ENCODE peak calls at places on chromosome 5, in ten cellular contexts. One of them, this sample, is unnamed.

GRCh38 chr5:176676361-176676824 is 29.1 kb downstream of the TSPAN17 start:
- DNase-seq in Peyer's patch: no peak
- DNase-seq in stimulated activated CD4-positive, alpha-beta T cell treated with anti-CD3 and anti-CD28 coated beads, Interleukin-2, amount 100 ng/mL, for 48 hours: no peak
- DNase-seq in EL: peak; percentile 69
- DNase-seq in GM12865: peak; percentile 84
- DNase-seq in lung: no peak
- DNase-seq in RWPE1: no peak
- DNase-seq in activated B cell treated with CpG ODN at 0.5 μM for 24 hours: no peak
- DNase-seq in effector CD4-positive, alpha-beta T cell: no peak
- DNase-seq in hypothalamus: no peak
- DNase-seq in this sample: peak; percentile 16

GRCh38 chr5:66788556-66788955 is 192.4 kb downstream of the MAST4 start:
- DNase-seq in Peyer's patch: no peak
- DNase-seq in stimulated activated CD4-positive, alpha-beta T cell treated with anti-CD3 and anti-CD28 coated beads, Interleukin-2, amount 100 ng/mL, for 48 hours: no peak
- DNase-seq in EL: no peak
- DNase-seq in GM12865: no peak
- DNase-seq in lung: no peak
- DNase-seq in RWPE1: no peak
- DNase-seq in activated B cell treated with CpG ODN at 0.5 μM for 24 hours: no peak
- DNase-seq in effector CD4-positive, alpha-beta T cell: no peak
- DNase-seq in hypothalamus: no peak
- DNase-seq in this sample: no peak

GRCh38 chr5:82167372-82167771 is 110.8 kb downstream of the RPS23 start:
- DNase-seq in Peyer's patch: no peak
- DNase-seq in stimulated activated CD4-positive, alpha-beta T cell treated with anti-CD3 and anti-CD28 coated beads, Interleukin-2, amount 100 ng/mL, for 48 hours: no peak
- DNase-seq in EL: no peak
- DNase-seq in GM12865: no peak
- DNase-seq in lung: no peak
- DNase-seq in RWPE1: no peak
- DNase-seq in activated B cell treated with CpG ODN at 0.5 μM for 24 hours: no peak
- DNase-seq in effector CD4-positive, alpha-beta T cell: no peak
- DNase-seq in hypothalamus: no peak
- DNase-seq in this sample: no peak

GRCh38 chr5:172444110-172444510 is 10.2 kb downstream of the SH3PXD2B start:
- DNase-seq in Peyer's patch: peak; percentile 29
- DNase-seq in stimulated activated CD4-positive, alpha-beta T cell treated with anti-CD3 and anti-CD28 coated beads, Interleukin-2, amount 100 ng/mL, for 48 hours: no peak
- DNase-seq in EL: no peak
- DNase-seq in GM12865: no peak
- DNase-seq in lung: no peak
- DNase-seq in RWPE1: no peak
- DNase-seq in activated B cell treated with CpG ODN at 0.5 μM for 24 hours: no peak
- DNase-seq in effector CD4-positive, alpha-beta T cell: no peak
- DNase-seq in hypothalamus: no peak
- DNase-seq in this sample: peak; percentile 54

GRCh38 chr5:117262607-117263131 is 688.0 kb upstream of the SEMA6A start:
- DNase-seq in Peyer's patch: no peak
- DNase-seq in stimulated activated CD4-positive, alpha-beta T cell treated with anti-CD3 and anti-CD28 coated beads, Interleukin-2, amount 100 ng/mL, for 48 hours: no peak
- DNase-seq in EL: no peak
- DNase-seq in GM12865: no peak
- DNase-seq in lung: no peak
- DNase-seq in RWPE1: no peak
- DNase-seq in activated B cell treated with CpG ODN at 0.5 μM for 24 hours: no peak
- DNase-seq in effector CD4-positive, alpha-beta T cell: no peak
- DNase-seq in hypothalamus: no peak
- DNase-seq in this sample: no peak

GRCh38 chr5:96936431-96937221 is 746 bp downstream of the LNPEP start:
- DNase-seq in Peyer's patch: peak; percentile 83
- DNase-seq in stimulated activated CD4-positive, alpha-beta T cell treated with anti-CD3 and anti-CD28 coated beads, Interleukin-2, amount 100 ng/mL, for 48 hours: peak; percentile 30
- DNase-seq in EL: peak; percentile 37
- DNase-seq in GM12865: peak; percentile 84
- DNase-seq in lung: no peak
- DNase-seq in RWPE1: peak; percentile 45
- DNase-seq in activated B cell treated with CpG ODN at 0.5 μM for 24 hours: peak; percentile 41
- DNase-seq in effector CD4-positive, alpha-beta T cell: peak; percentile 45
- DNase-seq in hypothalamus: peak; percentile 53
- DNase-seq in this sample: peak; percentile 42

GRCh38 chr5:168947212-168947868 is 353.6 kb downstream of the SLIT3 start:
- DNase-seq in Peyer's patch: peak; percentile 50
- DNase-seq in stimulated activated CD4-positive, alpha-beta T cell treated with anti-CD3 and anti-CD28 coated beads, Interleukin-2, amount 100 ng/mL, for 48 hours: peak; percentile 40
- DNase-seq in EL: peak; percentile 45
- DNase-seq in GM12865: peak; percentile 59
- DNase-seq in lung: no peak
- DNase-seq in RWPE1: peak; percentile 39
- DNase-seq in activated B cell treated with CpG ODN at 0.5 μM for 24 hours: no peak
- DNase-seq in effector CD4-positive, alpha-beta T cell: peak; percentile 3
- DNase-seq in hypothalamus: no peak
- DNase-seq in this sample: peak; percentile 56

GRCh38 chr5:32767948-32768427 is 56.9 kb downstream of the NPR3 start:
- DNase-seq in Peyer's patch: no peak
- DNase-seq in stimulated activated CD4-positive, alpha-beta T cell treated with anti-CD3 and anti-CD28 coated beads, Interleukin-2, amount 100 ng/mL, for 48 hours: no peak
- DNase-seq in EL: peak; percentile 98
- DNase-seq in GM12865: no peak
- DNase-seq in lung: no peak
- DNase-seq in RWPE1: peak; percentile 92
- DNase-seq in activated B cell treated with CpG ODN at 0.5 μM for 24 hours: no peak
- DNase-seq in effector CD4-positive, alpha-beta T cell: no peak
- DNase-seq in hypothalamus: no peak
- DNase-seq in this sample: peak; percentile 92

GRCh38 chr5:10913846-10914245 is 152.8 kb upstream of the DAP start:
- DNase-seq in Peyer's patch: no peak
- DNase-seq in stimulated activated CD4-positive, alpha-beta T cell treated with anti-CD3 and anti-CD28 coated beads, Interleukin-2, amount 100 ng/mL, for 48 hours: no peak
- DNase-seq in EL: peak; percentile 96
- DNase-seq in GM12865: peak; percentile 15
- DNase-seq in lung: no peak
- DNase-seq in RWPE1: peak; percentile 54
- DNase-seq in activated B cell treated with CpG ODN at 0.5 μM for 24 hours: no peak
- DNase-seq in effector CD4-positive, alpha-beta T cell: no peak
- DNase-seq in hypothalamus: no peak
- DNase-seq in this sample: peak; percentile 55

GRCh38 chr5:66674802-66675201 is 78.6 kb downstream of the MAST4 start:
- DNase-seq in Peyer's patch: no peak
- DNase-seq in stimulated activated CD4-positive, alpha-beta T cell treated with anti-CD3 and anti-CD28 coated beads, Interleukin-2, amount 100 ng/mL, for 48 hours: no peak
- DNase-seq in EL: no peak
- DNase-seq in GM12865: no peak
- DNase-seq in lung: no peak
- DNase-seq in RWPE1: no peak
- DNase-seq in activated B cell treated with CpG ODN at 0.5 μM for 24 hours: no peak
- DNase-seq in effector CD4-positive, alpha-beta T cell: no peak
- DNase-seq in hypothalamus: no peak
- DNase-seq in this sample: no peak

GRCh38 chr5:176529116-176529823 is 7.9 kb downstream of the RNF44 start:
- DNase-seq in Peyer's patch: no peak
- DNase-seq in stimulated activated CD4-positive, alpha-beta T cell treated with anti-CD3 and anti-CD28 coated beads, Interleukin-2, amount 100 ng/mL, for 48 hours: no peak
- DNase-seq in EL: no peak
- DNase-seq in GM12865: no peak
- DNase-seq in lung: no peak
- DNase-seq in RWPE1: no peak
- DNase-seq in activated B cell treated with CpG ODN at 0.5 μM for 24 hours: no peak
- DNase-seq in effector CD4-positive, alpha-beta T cell: no peak
- DNase-seq in hypothalamus: no peak
- DNase-seq in this sample: no peak

GRCh38 chr5:55982957-55983381 is 11.8 kb downstream of the IL6ST start:
- DNase-seq in Peyer's patch: no peak
- DNase-seq in stimulated activated CD4-positive, alpha-beta T cell treated with anti-CD3 and anti-CD28 coated beads, Interleukin-2, amount 100 ng/mL, for 48 hours: no peak
- DNase-seq in EL: no peak
- DNase-seq in GM12865: no peak
- DNase-seq in lung: no peak
- DNase-seq in RWPE1: no peak
- DNase-seq in activated B cell treated with CpG ODN at 0.5 μM for 24 hours: no peak
- DNase-seq in effector CD4-positive, alpha-beta T cell: no peak
- DNase-seq in hypothalamus: no peak
- DNase-seq in this sample: peak; percentile 35

GRCh38 chr5:40681351-40682311 is 1.9 kb downstream of the PTGER4 start:
- DNase-seq in Peyer's patch: peak; percentile 70
- DNase-seq in stimulated activated CD4-positive, alpha-beta T cell treated with anti-CD3 and anti-CD28 coated beads, Interleukin-2, amount 100 ng/mL, for 48 hours: no peak
- DNase-seq in EL: peak; percentile 24
- DNase-seq in GM12865: peak; percentile 30
- DNase-seq in lung: peak; percentile 42
- DNase-seq in RWPE1: peak; percentile 33
- DNase-seq in activated B cell treated with CpG ODN at 0.5 μM for 24 hours: peak; percentile 55
- DNase-seq in effector CD4-positive, alpha-beta T cell: no peak
- DNase-seq in hypothalamus: no peak
- DNase-seq in this sample: no peak

GRCh38 chr5:151150484-151151262 is 6.9 kb downstream of the ANXA6 start:
- DNase-seq in Peyer's patch: peak; percentile 86
- DNase-seq in stimulated activated CD4-positive, alpha-beta T cell treated with anti-CD3 and anti-CD28 coated beads, Interleukin-2, amount 100 ng/mL, for 48 hours: peak; percentile 41
- DNase-seq in EL: peak; percentile 14
- DNase-seq in GM12865: peak; percentile 82
- DNase-seq in lung: no peak
- DNase-seq in RWPE1: no peak
- DNase-seq in activated B cell treated with CpG ODN at 0.5 μM for 24 hours: peak; percentile 32
- DNase-seq in effector CD4-positive, alpha-beta T cell: peak; percentile 72
- DNase-seq in hypothalamus: no peak
- DNase-seq in this sample: peak; percentile 88

GRCh38 chr5:170293273-170293672 is 4.3 kb downstream of the LCP2 start:
- DNase-seq in Peyer's patch: peak; percentile 92
- DNase-seq in stimulated activated CD4-positive, alpha-beta T cell treated with anti-CD3 and anti-CD28 coated beads, Interleukin-2, amount 100 ng/mL, for 48 hours: no peak
- DNase-seq in EL: no peak
- DNase-seq in GM12865: peak; percentile 88
- DNase-seq in lung: peak; percentile 63
- DNase-seq in RWPE1: no peak
- DNase-seq in activated B cell treated with CpG ODN at 0.5 μM for 24 hours: peak; percentile 60
- DNase-seq in effector CD4-positive, alpha-beta T cell: peak; percentile 30
- DNase-seq in hypothalamus: no peak
- DNase-seq in this sample: no peak

GRCh38 chr5:114101153-114101552 is 260.7 kb upstream of the KCNN2 start:
- DNase-seq in Peyer's patch: no peak
- DNase-seq in stimulated activated CD4-positive, alpha-beta T cell treated with anti-CD3 and anti-CD28 coated beads, Interleukin-2, amount 100 ng/mL, for 48 hours: no peak
- DNase-seq in EL: peak; percentile 64
- DNase-seq in GM12865: peak; percentile 40
- DNase-seq in lung: no peak
- DNase-seq in RWPE1: peak; percentile 38
- DNase-seq in activated B cell treated with CpG ODN at 0.5 μM for 24 hours: no peak
- DNase-seq in effector CD4-positive, alpha-beta T cell: no peak
- DNase-seq in hypothalamus: no peak
- DNase-seq in this sample: peak; percentile 87

GRCh38 chr5:73497537-73498056 is 645 bp upstream of the BTF3 start:
- DNase-seq in Peyer's patch: no peak
- DNase-seq in stimulated activated CD4-positive, alpha-beta T cell treated with anti-CD3 and anti-CD28 coated beads, Interleukin-2, amount 100 ng/mL, for 48 hours: no peak
- DNase-seq in EL: no peak
- DNase-seq in GM12865: no peak
- DNase-seq in lung: no peak
- DNase-seq in RWPE1: no peak
- DNase-seq in activated B cell treated with CpG ODN at 0.5 μM for 24 hours: no peak
- DNase-seq in effector CD4-positive, alpha-beta T cell: no peak
- DNase-seq in hypothalamus: no peak
- DNase-seq in this sample: no peak

GRCh38 chr5:137808503-137809135 is 54.5 kb upstream of the HNRNPA0 start:
- DNase-seq in Peyer's patch: no peak
- DNase-seq in stimulated activated CD4-positive, alpha-beta T cell treated with anti-CD3 and anti-CD28 coated beads, Interleukin-2, amount 100 ng/mL, for 48 hours: no peak
- DNase-seq in EL: peak; percentile 11
- DNase-seq in GM12865: no peak
- DNase-seq in lung: no peak
- DNase-seq in RWPE1: peak; percentile 26
- DNase-seq in activated B cell treated with CpG ODN at 0.5 μM for 24 hours: no peak
- DNase-seq in effector CD4-positive, alpha-beta T cell: no peak
- DNase-seq in hypothalamus: no peak
- DNase-seq in this sample: peak; percentile 16

GRCh38 chr5:123087173-123088030 is 1.6 kb upstream of the PRDM6 start:
- DNase-seq in Peyer's patch: no peak
- DNase-seq in stimulated activated CD4-positive, alpha-beta T cell treated with anti-CD3 and anti-CD28 coated beads, Interleukin-2, amount 100 ng/mL, for 48 hours: no peak
- DNase-seq in EL: no peak
- DNase-seq in GM12865: no peak
- DNase-seq in lung: no peak
- DNase-seq in RWPE1: no peak
- DNase-seq in activated B cell treated with CpG ODN at 0.5 μM for 24 hours: no peak
- DNase-seq in effector CD4-positive, alpha-beta T cell: no peak
- DNase-seq in hypothalamus: no peak
- DNase-seq in this sample: no peak

GRCh38 chr5:98110791-98111190 is 662.7 kb upstream of the RGMB start:
- DNase-seq in Peyer's patch: no peak
- DNase-seq in stimulated activated CD4-positive, alpha-beta T cell treated with anti-CD3 and anti-CD28 coated beads, Interleukin-2, amount 100 ng/mL, for 48 hours: no peak
- DNase-seq in EL: peak; percentile 54
- DNase-seq in GM12865: no peak
- DNase-seq in lung: no peak
- DNase-seq in RWPE1: peak; percentile 36
- DNase-seq in activated B cell treated with CpG ODN at 0.5 μM for 24 hours: no peak
- DNase-seq in effector CD4-positive, alpha-beta T cell: no peak
- DNase-seq in hypothalamus: no peak
- DNase-seq in this sample: no peak

GRCh38 chr5:115455241-115455640 is 89.3 kb downstream of the FEM1C start:
- DNase-seq in Peyer's patch: peak; percentile 76
- DNase-seq in stimulated activated CD4-positive, alpha-beta T cell treated with anti-CD3 and anti-CD28 coated beads, Interleukin-2, amount 100 ng/mL, for 48 hours: no peak
- DNase-seq in EL: peak; percentile 71
- DNase-seq in GM12865: no peak
- DNase-seq in lung: no peak
- DNase-seq in RWPE1: no peak
- DNase-seq in activated B cell treated with CpG ODN at 0.5 μM for 24 hours: no peak
- DNase-seq in effector CD4-positive, alpha-beta T cell: no peak
- DNase-seq in hypothalamus: no peak
- DNase-seq in this sample: peak; percentile 97

GRCh38 chr5:62256161-62257017 is 49.6 kb upstream of the KIF2A start:
- DNase-seq in Peyer's patch: no peak
- DNase-seq in stimulated activated CD4-positive, alpha-beta T cell treated with anti-CD3 and anti-CD28 coated beads, Interleukin-2, amount 100 ng/mL, for 48 hours: no peak
- DNase-seq in EL: no peak
- DNase-seq in GM12865: peak; percentile 28
- DNase-seq in lung: no peak
- DNase-seq in RWPE1: no peak
- DNase-seq in activated B cell treated with CpG ODN at 0.5 μM for 24 hours: no peak
- DNase-seq in effector CD4-positive, alpha-beta T cell: no peak
- DNase-seq in hypothalamus: no peak
- DNase-seq in this sample: peak; percentile 53

GRCh38 chr5:89204766-89205165 is 321.8 kb upstream of the MEF2C start:
- DNase-seq in Peyer's patch: no peak
- DNase-seq in stimulated activated CD4-positive, alpha-beta T cell treated with anti-CD3 and anti-CD28 coated beads, Interleukin-2, amount 100 ng/mL, for 48 hours: no peak
- DNase-seq in EL: no peak
- DNase-seq in GM12865: no peak
- DNase-seq in lung: no peak
- DNase-seq in RWPE1: no peak
- DNase-seq in activated B cell treated with CpG ODN at 0.5 μM for 24 hours: no peak
- DNase-seq in effector CD4-positive, alpha-beta T cell: no peak
- DNase-seq in hypothalamus: no peak
- DNase-seq in this sample: peak; percentile 30

GRCh38 chr5:146724975-146725374 is 153.6 kb downstream of the PPP2R2B start:
- DNase-seq in Peyer's patch: no peak
- DNase-seq in stimulated activated CD4-positive, alpha-beta T cell treated with anti-CD3 and anti-CD28 coated beads, Interleukin-2, amount 100 ng/mL, for 48 hours: no peak
- DNase-seq in EL: no peak
- DNase-seq in GM12865: no peak
- DNase-seq in lung: no peak
- DNase-seq in RWPE1: no peak
- DNase-seq in activated B cell treated with CpG ODN at 0.5 μM for 24 hours: no peak
- DNase-seq in effector CD4-positive, alpha-beta T cell: no peak
- DNase-seq in hypothalamus: no peak
- DNase-seq in this sample: peak; percentile 38

GRCh38 chr5:156893517-156893916 is 43.4 kb downstream of the PPP1R2B start:
- DNase-seq in Peyer's patch: no peak
- DNase-seq in stimulated activated CD4-positive, alpha-beta T cell treated with anti-CD3 and anti-CD28 coated beads, Interleukin-2, amount 100 ng/mL, for 48 hours: no peak
- DNase-seq in EL: no peak
- DNase-seq in GM12865: peak; percentile 48
- DNase-seq in lung: no peak
- DNase-seq in RWPE1: no peak
- DNase-seq in activated B cell treated with CpG ODN at 0.5 μM for 24 hours: no peak
- DNase-seq in effector CD4-positive, alpha-beta T cell: no peak
- DNase-seq in hypothalamus: no peak
- DNase-seq in this sample: no peak

GRCh38 chr5:68336200-68336599 is 120.6 kb downstream of the PIK3R1 start:
- DNase-seq in Peyer's patch: peak; percentile 79
- DNase-seq in stimulated activated CD4-positive, alpha-beta T cell treated with anti-CD3 and anti-CD28 coated beads, Interleukin-2, amount 100 ng/mL, for 48 hours: no peak
- DNase-seq in EL: peak; percentile 23
- DNase-seq in GM12865: no peak
- DNase-seq in lung: no peak
- DNase-seq in RWPE1: no peak
- DNase-seq in activated B cell treated with CpG ODN at 0.5 μM for 24 hours: no peak
- DNase-seq in effector CD4-positive, alpha-beta T cell: no peak
- DNase-seq in hypothalamus: no peak
- DNase-seq in this sample: no peak

GRCh38 chr5:82599030-82599429 is 320.9 kb upstream of the RPS23 start:
- DNase-seq in Peyer's patch: no peak
- DNase-seq in stimulated activated CD4-positive, alpha-beta T cell treated with anti-CD3 and anti-CD28 coated beads, Interleukin-2, amount 100 ng/mL, for 48 hours: no peak
- DNase-seq in EL: no peak
- DNase-seq in GM12865: no peak
- DNase-seq in lung: no peak
- DNase-seq in RWPE1: no peak
- DNase-seq in activated B cell treated with CpG ODN at 0.5 μM for 24 hours: no peak
- DNase-seq in effector CD4-positive, alpha-beta T cell: no peak
- DNase-seq in hypothalamus: no peak
- DNase-seq in this sample: no peak

GRCh38 chr5:57650360-57651069 is 167.9 kb upstream of the ACTBL2 start:
- DNase-seq in Peyer's patch: peak; percentile 61
- DNase-seq in stimulated activated CD4-positive, alpha-beta T cell treated with anti-CD3 and anti-CD28 coated beads, Interleukin-2, amount 100 ng/mL, for 48 hours: peak; percentile 6
- DNase-seq in EL: peak; percentile 66
- DNase-seq in GM12865: peak; percentile 55
- DNase-seq in lung: no peak
- DNase-seq in RWPE1: peak; percentile 52
- DNase-seq in activated B cell treated with CpG ODN at 0.5 μM for 24 hours: no peak
- DNase-seq in effector CD4-positive, alpha-beta T cell: no peak
- DNase-seq in hypothalamus: no peak
- DNase-seq in this sample: peak; percentile 87